ENCODE peak calls at places on chromosomes 7 and 10, in five cellular contexts. X, G, A, N and R are unnamed samples.

GRCh38 chr7:20330176-20330796 is 414 bp upstream of the ITGB8 start:
- DNase-seq in X (no peak), G (peak), A (no peak), N (peak), R (peak)

GRCh38 chr10:66782776-66783175 is 143.1 kb upstream of the LRRTM3 start:
- DNase-seq in X (no peak), G (no peak), A (no peak), N (no peak), R (no peak)

GRCh38 chr7:16421333-16422099 is at the start of gene CRPPA:
- DNase-seq in X (no peak), G (peak), A (no peak), N (peak), R (peak)

GRCh38 chr7:135801045-135801693 is 52.6 kb upstream of the FAM180A start:
- DNase-seq in X (peak), G (peak), A (peak), N (peak), R (no peak)

GRCh38 chr10:119608316-119609155 is 11.8 kb upstream of the TIAL1 start:
- DNase-seq in X (peak), G (peak), A (peak), N (peak), R (peak)

GRCh38 chr7:95141755-95142154 is 182.6 kb downstream of the PON1 start:
- DNase-seq in X (no peak), G (no peak), A (no peak), N (no peak), R (no peak)

GRCh38 chr7:79051915-79052314 is 401.6 kb downstream of the MAGI2 start:
- DNase-seq in X (no peak), G (no peak), A (no peak), N (no peak), R (no peak)

GRCh38 chr7:100021297-100021696 is 5.9 kb downstream of the ZKSCAN1 start:
- DNase-seq in X (no peak), G (no peak), A (no peak), N (no peak), R (no peak)

GRCh38 chr10:77835669-77836086 is 90.9 kb downstream of the DLG5 start:
- DNase-seq in X (peak), G (no peak), A (no peak), N (no peak), R (no peak)

GRCh38 chr10:94125856-94126255 is 132.1 kb downstream of the PLCE1 start:
- DNase-seq in X (no peak), G (peak), A (no peak), N (no peak), R (no peak)

GRCh38 chr10:132144086-132144485 is 42.7 kb upstream of the DPYSL4 start:
- DNase-seq in X (no peak), G (no peak), A (no peak), N (no peak), R (no peak)

GRCh38 chr10:125012851-125013528 is 71.1 kb downstream of the ZRANB1 start:
- DNase-seq in X (no peak), G (no peak), A (no peak), N (no peak), R (peak)

GRCh38 chr10:24551161-24551560 is 172.5 kb downstream of the ARHGAP21 start:
- DNase-seq in X (no peak), G (no peak), A (no peak), N (no peak), R (peak)

GRCh38 chr7:30510124-30511074 is 5.8 kb upstream of the GGCT start:
- DNase-seq in X (peak), G (no peak), A (no peak), N (no peak), R (no peak)

GRCh38 chr7:140005754-140006503 is 56.8 kb downstream of the PARP12 start:
- DNase-seq in X (peak), G (peak), A (no peak), N (no peak), R (peak)